ENCODE peak calls at places on chromosomes 2 and 18, in nine cellular contexts. A is nephron progenitor cell; Y is hypothalamus; G is T-helper 17 cell; B is heart right ventricle; N is epithelial cell of proximal tubule; W is cardiac fibroblast; T is CD4-positive, alpha-beta T cell; L is amygdala. C is an unnamed sample.

GRCh38 chr2:218485986-218486667 is 67.2 kb downstream of the VIL1 start:
- DNase-seq in A (no peak), Y (no peak), G (no peak), B (no peak), N (no peak), W (no peak), T (no peak), L (no peak), C (no peak)

GRCh38 chr18:14975431-14975830 is 227.5 kb downstream of the ANKRD30B start:
- DNase-seq in A (no peak), Y (no peak), G (no peak), B (no peak), N (no peak), W (no peak), T (no peak), L (no peak), C (no peak)

GRCh38 chr2:218985325-218986091 is 524 bp upstream of the FEV start:
- DNase-seq in A (no peak), Y (no peak), G (no peak), B (no peak), N (no peak), W (no peak), T (no peak), L (no peak), C (no peak)

GRCh38 chr18:24388975-24389374 is 8.6 kb downstream of the OSBPL1A start:
- DNase-seq in A (no peak), Y (no peak), G (no peak), B (peak), N (no peak), W (peak), T (no peak), L (no peak), C (no peak)

GRCh38 chr2:75476778-75477177 is 84.0 kb downstream of the EVA1A start:
- DNase-seq in A (no peak), Y (no peak), G (no peak), B (no peak), N (no peak), W (peak), T (no peak), L (no peak), C (no peak)

GRCh38 chr18:304887-305529 is 37.2 kb upstream of the THOC1 start:
- DNase-seq in A (no peak), Y (no peak), G (no peak), B (no peak), N (no peak), W (no peak), T (no peak), L (no peak), C (no peak)

GRCh38 chr18:73245345-73245744 is 377.6 kb upstream of the NETO1 start:
- DNase-seq in A (no peak), Y (no peak), G (no peak), B (no peak), N (no peak), W (no peak), T (no peak), L (no peak), C (no peak)

GRCh38 chr2:65300134-65300771 is 72.6 kb downstream of the ACTR2 start:
- DNase-seq in A (no peak), Y (peak), G (no peak), B (peak), N (no peak), W (peak), T (no peak), L (no peak), C (peak)

GRCh38 chr2:82320296-82320695 is 2015.7 kb upstream of the LRRTM1 start:
- DNase-seq in A (no peak), Y (no peak), G (no peak), B (no peak), N (no peak), W (no peak), T (no peak), L (no peak), C (no peak)

GRCh38 chr2:31354837-31355236 is 59.7 kb downstream of the XDH start:
- DNase-seq in A (no peak), Y (no peak), G (no peak), B (no peak), N (no peak), W (peak), T (no peak), L (no peak), C (no peak)

GRCh38 chr2:67825476-67825875 is 237.3 kb downstream of the C1D start:
- DNase-seq in A (no peak), Y (no peak), G (no peak), B (no peak), N (no peak), W (peak), T (no peak), L (no peak), C (no peak)

GRCh38 chr2:120450196-120450820 is 104.4 kb downstream of the INHBB start:
- DNase-seq in A (no peak), Y (no peak), G (no peak), B (no peak), N (no peak), W (no peak), T (no peak), L (no peak), C (peak)

GRCh38 chr2:102667072-102667471 is 47.7 kb downstream of the SLC9A2 start:
- DNase-seq in A (no peak), Y (no peak), G (no peak), B (no peak), N (no peak), W (no peak), T (no peak), L (no peak), C (no peak)

GRCh38 chr2:28613616-28614501 is 118.0 kb downstream of the PLB1 start:
- DNase-seq in A (no peak), Y (no peak), G (no peak), B (no peak), N (peak), W (no peak), T (no peak), L (no peak), C (no peak)

GRCh38 chr2:112836695-112837117 is at the start of gene IL1B:
- DNase-seq in A (no peak), Y (no peak), G (no peak), B (no peak), N (no peak), W (peak), T (no peak), L (no peak), C (no peak)